ENCODE peak calls at places on chromosome 16, in eight cellular contexts. D is IMR-90, U is left lung, A is OCI-LY7, N is uterus, F is heart left ventricle, Q is PC-9, S is osteoblast. T is an unnamed sample. For H3K9me3, the result is how much of the 10 kb centered on the place peaks cover.

GRCh38 chr16:70258946-70259345 is 7.2 kb upstream of the EXOSC6 start:
- DNase-seq in D (no peak), U (no peak), A (no peak), N (no peak), F (no peak), Q (no peak), S (no peak), T (no peak)

GRCh38 chr16:28202147-28202746 is 9.5 kb downstream of the XPO6 start:
- DNase-seq in D (no peak), U (no peak), A (no peak), N (no peak), F (no peak), Q (no peak), S (no peak), T (no peak)

GRCh38 chr16:3054965-3055733 is 8.8 kb downstream of the MMP25 start:
- DNase-seq in D (no peak), U (no peak), A (peak), N (no peak), F (no peak), Q (no peak), S (no peak), T (no peak)

GRCh38 chr16:72812651-72813050 is 235.3 kb downstream of the ZFHX3 start:
- DNase-seq in D (no peak), U (no peak), A (no peak), N (no peak), F (no peak), Q (no peak), S (peak), T (no peak)

GRCh38 chr16:65967376-65967775 is 399.1 kb upstream of the CDH5 start:
- DNase-seq in D (peak), U (no peak), A (no peak), N (no peak), F (no peak), Q (no peak), S (no peak), T (no peak)

GRCh38 chr16:74153773-74154172 is 142.8 kb upstream of the PSMD7 start:
- DNase-seq in D (no peak), U (no peak), A (no peak), N (no peak), F (no peak), Q (no peak), S (no peak), T (no peak)

GRCh38 chr16:67387479-67388079 is 5.7 kb downstream of the TPPP3 start:
- DNase-seq in D (no peak), U (no peak), A (no peak), N (no peak), F (no peak), Q (no peak), S (peak), T (no peak)

GRCh38 chr16:68247400-68247799 is 2.2 kb downstream of the PLA2G15 start:
- DNase-seq in D (no peak), U (no peak), A (no peak), N (no peak), F (peak), Q (no peak), S (peak), T (no peak)

GRCh38 chr16:19411298-19411697 is 6.4 kb upstream of the TMC5 start:
- DNase-seq in D (no peak), U (no peak), A (no peak), N (no peak), F (no peak), Q (no peak), S (no peak), T (no peak)

GRCh38 chr16:23374721-23375120 is 72.6 kb downstream of the SCNN1B start:
- DNase-seq in D (no peak), U (peak), A (no peak), N (no peak), F (no peak), Q (peak), S (no peak), T (peak)

GRCh38 chr16:84194018-84194417 is 3.1 kb downstream of the ADAD2 start:
- DNase-seq in D (no peak), U (no peak), A (no peak), N (no peak), F (no peak), Q (no peak), S (peak), T (no peak)

GRCh38 chr16:2829501-2830354 is at the start of gene ZG16B:
- DNase-seq in D (no peak), U (peak), A (no peak), N (no peak), F (no peak), Q (peak), S (peak), T (peak)

GRCh38 chr16:65988019-65988418 is 378.5 kb upstream of the CDH5 start:
- DNase-seq in D (no peak), U (no peak), A (no peak), N (peak), F (peak), Q (no peak), S (no peak), T (no peak)

GRCh38 chr16:66364117-66364958 is 2.2 kb upstream of the CDH5 start:
- DNase-seq in D (no peak), U (no peak), A (no peak), N (peak), F (peak), Q (no peak), S (peak), T (no peak)

GRCh38 chr16:17377360-17378324 is 93.1 kb downstream of the XYLT1 start:
- DNase-seq in D (no peak), U (no peak), A (peak), N (peak), F (peak), Q (no peak), S (peak), T (no peak)

GRCh38 chr16:77213542-77214108 is 14.4 kb downstream of the SYCE1L start:
- DNase-seq in D (peak), U (no peak), A (no peak), N (no peak), F (peak), Q (peak), S (peak), T (peak)

GRCh38 chr16:80804451-80805383 is at the start of gene CDYL2:
- DNase-seq in D (peak), U (peak), A (peak), N (no peak), F (peak), Q (no peak), S (peak), T (no peak)

GRCh38 chr16:84836234-84836647 is 16.5 kb downstream of the CRISPLD2 start:
- DNase-seq in D (peak), U (peak), A (no peak), N (peak), F (peak), Q (no peak), S (peak), T (peak)

GRCh38 chr16:84895016-84895415 is 75.2 kb downstream of the CRISPLD2 start:
- DNase-seq in D (no peak), U (no peak), A (no peak), N (no peak), F (no peak), Q (no peak), S (no peak), T (no peak)

GRCh38 chr16:35642322-35642835 is 2183.0 kb downstream of the TP53TG3F start:
- DNase-seq in D (no peak), U (no peak), A (no peak), N (no peak), F (no peak), Q (no peak), S (no peak), T (no peak)

GRCh38 chr16:21260870-21261791 is 17.0 kb downstream of the CRYM start:
- DNase-seq in D (peak), U (no peak), A (no peak), N (peak), F (no peak), Q (no peak), S (peak), T (peak)

GRCh38 chr16:64455275-64455674 is 666.6 kb downstream of the CDH11 start:
- DNase-seq in D (peak), U (no peak), A (peak), N (no peak), F (no peak), Q (no peak), S (no peak), T (no peak)

GRCh38 chr16:78735337-78735736 is 635.9 kb downstream of the WWOX start:
- DNase-seq in D (no peak), U (no peak), A (no peak), N (no peak), F (no peak), Q (no peak), S (no peak), T (no peak)

GRCh38 chr16:13875614-13876284 is 44.2 kb upstream of the ERCC4 start:
- DNase-seq in D (no peak), U (no peak), A (no peak), N (no peak), F (no peak), Q (no peak), S (no peak), T (no peak)

GRCh38 chr16:85931596-85932402 is 32.8 kb downstream of the IRF8 start:
- DNase-seq in D (no peak), U (no peak), A (peak), N (no peak), F (no peak), Q (no peak), S (no peak), T (no peak)

GRCh38 chr16:3804426-3805016 is 76.0 kb downstream of the CREBBP start:
- DNase-seq in D (no peak), U (no peak), A (no peak), N (no peak), F (no peak), Q (no peak), S (no peak), T (no peak)

GRCh38 chr16:35602116-35602515 is 2142.7 kb downstream of the TP53TG3F start:
- DNase-seq in D (no peak), U (no peak), A (no peak), N (no peak), F (no peak), Q (no peak), S (no peak), T (no peak)

GRCh38 chr16:4261557-4262172 is 11.2 kb downstream of the TFAP4 start:
- DNase-seq in D (peak), U (peak), A (peak), N (peak), F (peak), Q (no peak), S (peak), T (no peak)

GRCh38 chr16:89693289-89693731 is 6.8 kb downstream of the CDK10 start:
- DNase-seq in D (no peak), U (no peak), A (no peak), N (no peak), F (no peak), Q (no peak), S (peak), T (no peak)

GRCh38 chr16:29816694-29817441 is 916 bp downstream of the PAGR1 start:
- DNase-seq in D (peak), U (peak), A (peak), N (peak), F (peak), Q (peak), S (peak), T (peak)

GRCh38 chr16:79589495-79590134 is 10.9 kb downstream of the MAF start:
- DNase-seq in D (no peak), U (peak), A (no peak), N (peak), F (peak), Q (no peak), S (peak), T (no peak)

GRCh38 chr16:66908762-66909559 is 9.7 kb downstream of the CDH16 start:
- DNase-seq in D (no peak), U (peak), A (no peak), N (no peak), F (no peak), Q (no peak), S (no peak), T (no peak)

GRCh38 chr16:11420895-11421294 is 75.6 kb downstream of the RMI2 start:
- DNase-seq in D (no peak), U (peak), A (no peak), N (no peak), F (no peak), Q (no peak), S (peak), T (no peak)

GRCh38 chr16:10983175-10983558 is 38.8 kb downstream of the CLEC16A start:
- DNase-seq in D (no peak), U (no peak), A (peak), N (no peak), F (no peak), Q (no peak), S (no peak), T (no peak)

GRCh38 chr16:31767267-31767666 is 106.3 kb upstream of the ZNF267 start:
- DNase-seq in D (no peak), U (no peak), A (no peak), N (no peak), F (no peak), Q (no peak), S (no peak), T (no peak)

DNA sequence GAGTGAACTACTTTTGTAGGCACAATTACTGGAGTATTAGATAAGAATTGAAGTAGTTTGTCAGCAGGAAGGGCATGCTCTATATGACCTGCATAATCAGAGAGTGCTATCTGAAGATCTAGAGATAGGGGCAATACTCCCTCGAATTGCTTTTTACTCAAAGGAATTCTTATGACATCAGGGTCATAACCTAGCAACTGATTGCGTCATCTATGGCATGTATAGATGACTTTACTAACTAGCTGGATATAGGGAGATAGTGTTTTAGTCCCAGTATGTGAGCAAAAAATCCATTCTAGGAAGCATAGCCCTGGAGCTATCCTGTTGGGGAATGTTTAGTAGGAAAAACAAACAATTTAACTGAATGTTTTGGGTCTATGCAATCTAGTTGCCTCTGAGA is 109.5 kb upstream of the ZNF267 start:
- DNase-seq in D (no peak), U (no peak), A (no peak), N (no peak), F (no peak), Q (no peak), S (no peak), T (no peak)
- H3K9me3 ChIP-seq in D (under half), U (under half), A (under half), N (under half), F (under half), Q (under half), S (under half), T (under half)

GRCh38 chr16:47386201-47386718 is 74.6 kb downstream of the ITFG1 start:
- DNase-seq in D (no peak), U (no peak), A (no peak), N (no peak), F (no peak), Q (no peak), S (no peak), T (no peak)

GRCh38 chr16:47388705-47389104 is 72.2 kb downstream of the ITFG1 start:
- DNase-seq in D (no peak), U (no peak), A (no peak), N (no peak), F (no peak), Q (no peak), S (no peak), T (no peak)

GRCh38 chr16:47395733-47396503 is 64.9 kb downstream of the ITFG1 start:
- DNase-seq in D (no peak), U (no peak), A (no peak), N (no peak), F (no peak), Q (no peak), S (no peak), T (no peak)

GRCh38 chr16:47387026-47387734 is 73.7 kb downstream of the ITFG1 start:
- DNase-seq in D (no peak), U (no peak), A (no peak), N (no peak), F (no peak), Q (no peak), S (no peak), T (no peak)

DNA sequence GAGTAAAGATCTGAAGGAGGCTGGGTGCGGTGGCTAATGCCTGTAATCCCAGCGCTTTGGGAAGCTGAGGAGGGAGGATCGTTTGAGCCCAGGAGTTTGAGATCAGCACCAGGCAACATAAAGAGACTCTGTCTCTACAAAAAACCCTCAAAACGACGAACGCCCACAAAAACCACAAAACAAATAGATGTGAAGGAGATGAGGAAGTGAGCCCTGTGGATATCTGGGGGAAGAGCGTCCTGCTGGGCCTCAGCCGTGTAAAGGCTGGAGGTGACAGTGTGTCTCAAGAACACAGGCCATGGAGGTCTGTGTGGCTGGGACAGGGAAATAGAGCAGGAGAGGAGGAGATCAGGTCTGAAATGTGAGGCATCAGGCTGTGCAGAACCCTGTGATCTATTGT is 68.7 kb downstream of the ITFG1 start:
- DNase-seq in D (no peak), U (no peak), A (peak), N (no peak), F (no peak), Q (peak), S (peak), T (peak)
- TF ChIP-seq CTCF in D (no peak), U (no peak), A (no peak), N (no peak), F (no peak), Q (no peak), S (no peak), T (no peak)

DNA sequence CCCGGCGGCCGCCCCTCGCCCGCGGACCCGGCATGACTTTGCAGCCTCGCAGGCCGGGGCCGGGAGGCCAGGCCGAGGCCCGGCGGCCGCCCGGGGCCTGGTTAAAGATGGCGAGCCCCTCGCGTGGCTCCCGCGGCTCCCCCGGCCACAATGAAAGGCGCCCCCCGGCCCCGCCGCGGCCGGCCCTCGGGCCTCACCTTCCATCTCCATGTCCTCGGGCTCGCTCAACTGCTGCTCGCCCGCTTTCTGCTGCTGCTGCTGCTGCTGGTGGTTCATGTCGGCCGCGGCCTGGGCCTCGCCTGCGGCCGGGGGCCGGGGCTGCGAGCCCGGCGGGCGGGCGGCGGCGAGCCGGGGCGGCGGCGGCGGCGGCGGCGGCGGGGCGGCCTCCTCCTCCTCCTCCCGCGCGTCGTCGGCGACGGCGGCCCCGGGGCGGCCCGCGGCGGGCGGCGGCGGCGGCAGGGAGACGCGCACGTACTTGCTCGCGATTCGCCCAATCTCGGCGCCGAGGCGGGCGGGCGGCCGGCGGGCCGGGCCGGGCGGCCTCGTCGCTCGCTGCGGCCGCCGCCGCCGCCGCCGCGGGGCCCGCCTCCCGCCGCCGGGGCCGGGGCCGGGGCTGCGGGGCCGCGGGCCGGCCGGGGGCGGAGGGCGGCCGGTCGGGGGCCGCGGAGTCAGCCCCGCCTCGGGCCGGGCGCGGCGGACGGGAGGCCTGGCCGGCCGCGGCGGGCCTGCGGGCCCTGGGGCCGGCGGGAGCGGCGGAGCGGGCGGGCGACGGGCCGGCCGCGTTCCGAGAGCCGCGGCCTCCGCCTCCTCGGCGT is 489 bp downstream of the USP7 start:
- DNase-seq in D (no peak), U (peak), A (peak), N (no peak), F (no peak), Q (no peak), S (peak), T (no peak)
- H3K27ac ChIP-seq in D (peak), U (peak), A (peak), N (peak), F (no peak), Q (no peak), S (peak), T (peak)

GRCh38 chr16:15976225-15976812 is 26.9 kb downstream of the ABCC1 start:
- DNase-seq in D (no peak), U (no peak), A (no peak), N (no peak), F (no peak), Q (no peak), S (no peak), T (no peak)
- H3K9me3 ChIP-seq in D (under half), U (under half), A (half or more), N (under half), F (under half), Q (under half), S (under half), T (under half)

DNA sequence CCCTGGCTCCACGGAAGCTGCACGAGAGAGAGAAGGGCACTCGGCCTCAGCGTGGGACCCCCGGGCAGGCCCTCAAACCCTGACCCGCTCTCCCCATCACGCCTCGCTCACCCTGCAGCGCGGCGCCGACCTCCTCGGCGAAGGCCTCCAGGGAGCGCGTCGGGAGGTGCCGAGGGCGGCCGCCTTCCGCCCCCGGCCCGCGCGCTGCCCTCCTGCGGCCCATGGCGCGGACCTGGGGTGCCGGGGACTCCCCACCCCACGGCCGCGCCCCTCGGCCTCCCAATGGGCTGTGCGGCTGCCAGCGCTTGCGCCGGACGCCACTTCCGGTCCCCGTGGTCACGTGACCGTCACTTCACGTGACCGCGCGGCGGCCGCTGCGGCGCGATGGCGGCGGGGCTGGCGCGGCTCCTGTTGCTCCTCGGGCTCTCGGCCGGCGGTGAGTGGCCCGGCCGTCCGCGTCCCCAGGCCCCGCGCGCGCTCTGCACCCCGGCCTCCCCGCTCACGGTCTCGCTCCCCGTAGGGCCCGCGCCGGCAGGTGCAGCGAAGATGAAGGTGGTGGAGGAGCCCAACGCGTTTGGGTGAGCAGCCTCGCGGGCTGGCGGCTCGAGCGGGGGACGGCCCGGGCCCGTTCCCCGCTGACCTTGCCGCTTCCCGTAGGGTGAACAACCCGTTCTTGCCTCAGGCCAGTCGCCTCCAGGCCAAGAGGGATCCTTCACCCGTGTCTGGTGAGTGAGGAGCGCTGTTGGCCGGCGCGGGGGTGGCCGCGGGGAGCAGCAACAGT is at the start of the genes GNPTG and TSR3:
- DNase-seq in D (peak), U (peak), A (peak), N (peak), F (peak), Q (peak), S (peak), T (peak)
- TF ChIP-seq CTCF in D (no peak), U (no peak), A (no peak), N (no peak), F (no peak), Q (no peak), S (no peak), T (no peak)